ENCODE peak calls at places on chromosome 17, in six cellular contexts. T, Y, P, Q, D and O are unnamed samples.

GRCh38 chr17:69575346-69575761 is 160.9 kb downstream of the MAP2K6 start:
- DNase-seq in Q (no peak), Y (no peak), T (no peak), D (no peak), P (no peak), O (no peak)

GRCh38 chr17:44829558-44830358 is at the start of gene GJC1:
- DNase-seq in T (peak; percentile 28), Y (peak; percentile 63), Q (no peak), P (no peak), D (no peak), O (no peak)

GRCh38 chr17:43936434-43936833 is 5.8 kb downstream of the PPY start:
- DNase-seq in D (no peak), T (no peak), Q (no peak), Y (no peak), P (no peak), O (no peak)

GRCh38 chr17:57899391-57899790 is 49.5 kb upstream of the MRPS23 start:
- DNase-seq in Y (no peak), Q (no peak), T (no peak), D (no peak), P (no peak), O (no peak)

GRCh38 chr17:16888413-16889087 is 83.4 kb downstream of the TNFRSF13B start:
- DNase-seq in P (no peak), Y (no peak), D (no peak), Q (no peak), T (no peak), O (no peak)

GRCh38 chr17:80594666-80595269 is 50.1 kb downstream of the RPTOR start:
- DNase-seq in P (no peak), Y (no peak), Q (no peak), D (no peak), T (no peak), O (no peak)

GRCh38 chr17:10149573-10150399 is 48.6 kb downstream of the GAS7 start:
- DNase-seq in T (peak; percentile 49), P (no peak), Y (no peak), Q (peak; percentile 72), D (peak; percentile 17), O (no peak)

GRCh38 chr17:12078791-12079190 is 58.1 kb downstream of the MAP2K4 start:
- DNase-seq in Q (no peak), D (no peak), T (no peak), P (no peak), Y (no peak), O (no peak)

GRCh38 chr17:40486513-40487370 is 14.7 kb downstream of the TNS4 start:
- DNase-seq in D (no peak), T (no peak), Y (no peak), Q (peak; percentile 53), P (no peak), O (no peak)